ENCODE peak calls at places on chromosomes 16 and 17, in seven cellular contexts. L is HCT116, G is neural progenitor cell, M is K562, P is keratinocyte, N is GM23248, H is MM.1S. A is an unnamed sample.

GRCh38 chr16:2915196-2915929 is 3.6 kb downstream of the FLYWCH1 start:
- DNase-seq in P (no peak), G (no peak), M (peak), H (peak), N (peak), L (no peak), A (no peak)

GRCh38 chr17:18772471-18772870 is 8.5 kb upstream of the TVP23B start:
- DNase-seq in G (no peak), M (no peak), P (no peak), N (no peak), L (no peak), H (no peak), A (no peak)

GRCh38 chr16:70590722-70591438 is 55.5 kb upstream of the IL34 start:
- DNase-seq in N (no peak), H (no peak), P (no peak), L (no peak), M (no peak), G (no peak), A (no peak)

GRCh38 chr17:71202449-71202848 is 918.4 kb upstream of the SOX9 start:
- DNase-seq in M (no peak), L (no peak), N (peak), H (no peak), G (no peak), P (no peak), A (no peak)

GRCh38 chr16:12188674-12189249 is 212.2 kb downstream of the SNX29 start:
- DNase-seq in M (no peak), N (peak), H (no peak), P (no peak), G (no peak), L (no peak), A (peak)

GRCh38 chr17:1197781-1198490 is 18.2 kb upstream of the ABR start:
- DNase-seq in M (no peak), L (no peak), G (no peak), H (no peak), N (peak), P (no peak), A (peak)

GRCh38 chr16:82585675-82586074 is 41.1 kb upstream of the CDH13 start:
- DNase-seq in L (no peak), P (no peak), G (no peak), N (peak), H (no peak), M (no peak), A (peak)

GRCh38 chr17:78806451-78806850 is 24.4 kb upstream of the CYTH1 start:
- DNase-seq in M (no peak), P (no peak), H (no peak), L (no peak), G (no peak), N (no peak), A (no peak)

GRCh38 chr16:22139008-22139407 is 23.3 kb upstream of the SDR42E2 start:
- DNase-seq in L (no peak), H (no peak), G (no peak), P (no peak), N (no peak), M (no peak), A (no peak)

GRCh38 chr16:28572659-28573510 is 19.2 kb downstream of the SGF29 start:
- DNase-seq in P (no peak), G (peak), N (peak), L (no peak), M (no peak), H (no peak), A (no peak)

GRCh38 chr17:33021731-33022408 is 30.2 kb downstream of the SPACA3 start:
- DNase-seq in N (no peak), P (no peak), G (peak), H (no peak), L (no peak), M (no peak), A (no peak)

GRCh38 chr16:66899310-66899944 is 19.1 kb downstream of the PDP2 start:
- DNase-seq in H (no peak), N (peak), G (no peak), P (no peak), M (peak), L (no peak), A (peak)

GRCh38 chr16:17343028-17343427 is 127.7 kb downstream of the XYLT1 start:
- DNase-seq in P (no peak), L (no peak), H (peak), G (no peak), N (no peak), M (no peak), A (no peak)

GRCh38 chr17:72358465-72358864 is 237.6 kb downstream of the SOX9 start:
- DNase-seq in G (no peak), L (no peak), P (no peak), H (no peak), N (peak), M (no peak), A (no peak)

GRCh38 chr17:14950216-14950615 is 314.9 kb downstream of the PMP22 start:
- DNase-seq in P (no peak), H (no peak), L (no peak), M (no peak), G (no peak), N (peak), A (no peak)

GRCh38 chr16:24683250-24683649 is 46.2 kb upstream of the TNRC6A start:
- DNase-seq in G (no peak), P (no peak), N (no peak), H (no peak), M (no peak), L (no peak), A (no peak)

GRCh38 chr16:11627822-11628457 is 40.3 kb upstream of the SNN start:
- DNase-seq in M (peak), H (no peak), L (peak), G (no peak), P (peak), N (peak), A (peak)

GRCh38 chr17:45168991-45169752 is 7.5 kb downstream of the HEXIM2 start:
- DNase-seq in L (no peak), G (no peak), M (no peak), P (no peak), H (no peak), N (no peak), A (no peak)

GRCh38 chr16:23976091-23977001 is 140.6 kb downstream of the PRKCB start:
- DNase-seq in L (no peak), H (no peak), G (no peak), P (no peak), M (no peak), N (no peak), A (no peak)

GRCh38 chr16:47262938-47263337 is 119.2 kb upstream of the NETO2 start:
- DNase-seq in M (no peak), P (no peak), N (no peak), G (no peak), L (no peak), H (no peak), A (no peak)

GRCh38 chr16:3094289-3095027 is 4.6 kb downstream of the ZSCAN10 start:
- DNase-seq in G (peak), N (peak), P (no peak), H (peak), M (peak), L (peak), A (peak)

GRCh38 chr16:17318200-17318599 is 152.6 kb downstream of the XYLT1 start:
- DNase-seq in G (no peak), N (peak), P (no peak), H (no peak), M (no peak), L (no peak), A (peak)

GRCh38 chr16:60142991-60143705 is 1409.0 kb upstream of the GOT2 start:
- DNase-seq in H (no peak), P (no peak), G (no peak), N (no peak), M (no peak), L (no peak), A (no peak)

GRCh38 chr17:20961551-20961950 is 81.3 kb downstream of the USP22 start:
- DNase-seq in M (no peak), P (peak), H (no peak), N (no peak), G (no peak), L (no peak), A (no peak)

GRCh38 chr17:52106638-52107261 is 51.8 kb downstream of the CA10 start:
- DNase-seq in P (no peak), H (peak), N (peak), M (peak), L (peak), G (peak), A (peak)

GRCh38 chr16:81875461-81875860 is 96.4 kb downstream of the PLCG2 start:
- DNase-seq in P (no peak), G (no peak), L (no peak), M (no peak), N (no peak), H (no peak), A (no peak)

GRCh38 chr17:76048025-76048605 is 21.0 kb upstream of the EVPL start:
- DNase-seq in M (no peak), G (no peak), L (no peak), N (no peak), H (peak), P (no peak), A (no peak)

GRCh38 chr17:61454095-61454931 is 2.1 kb downstream of the TBX4 start:
- DNase-seq in H (no peak), P (no peak), G (peak), N (peak), L (no peak), M (no peak), A (peak)

GRCh38 chr17:77647531-77647930 is 311.0 kb upstream of the TNRC6C start:
- DNase-seq in G (no peak), L (no peak), N (no peak), P (no peak), H (no peak), M (no peak), A (no peak)

GRCh38 chr17:77654296-77654695 is 304.2 kb upstream of the TNRC6C start:
- DNase-seq in N (no peak), H (no peak), G (no peak), L (no peak), M (no peak), P (no peak), A (peak)

GRCh38 chr17:77645441-77646430 is 312.8 kb upstream of the TNRC6C start:
- DNase-seq in G (peak), P (no peak), L (no peak), H (no peak), N (no peak), M (no peak), A (peak)

GRCh38 chr17:77651983-77652382 is 306.5 kb upstream of the TNRC6C start:
- DNase-seq in M (no peak), G (no peak), L (no peak), H (no peak), N (no peak), P (no peak), A (no peak)

DNA sequence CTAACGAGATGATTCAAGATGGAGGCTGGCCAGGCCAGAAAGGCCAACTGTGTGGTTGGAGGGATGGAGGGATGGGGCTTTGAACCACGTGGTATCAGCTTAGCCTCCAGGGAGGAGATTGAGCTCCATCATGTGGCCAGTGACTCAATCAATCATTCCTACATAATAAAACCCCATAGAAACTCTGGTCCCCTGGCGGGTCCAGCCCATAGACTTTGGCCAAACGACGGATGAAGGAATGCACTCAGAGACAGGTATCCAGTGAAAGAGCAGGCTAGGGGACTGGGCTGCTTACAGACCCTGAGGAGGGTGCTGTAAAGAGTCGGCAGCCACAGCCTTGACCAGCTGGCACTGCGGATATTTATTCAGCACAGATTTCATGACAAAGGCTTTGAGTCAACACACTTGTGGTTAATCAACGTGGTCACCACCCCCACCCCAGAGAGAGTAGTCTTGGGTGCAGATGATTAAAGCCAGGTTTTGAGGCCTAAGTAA is 308.7 kb upstream of the TNRC6C start:
- DNase-seq in G (no peak), L (peak), P (no peak), M (peak), N (peak), H (no peak), A (peak)
- H2AFZ ChIP-seq in G (no peak), L (no peak), P (no peak), M (no peak), N (no peak), H (no peak), A (peak)

GRCh38 chr16:50697421-50697715 is 4.0 kb downstream of the NOD2 start:
- DNase-seq in N (no peak), M (no peak), G (no peak), P (no peak), H (no peak), L (no peak), A (no peak)
- H2AFZ ChIP-seq in N (no peak), M (peak), G (no peak), P (no peak), H (peak), L (no peak), A (peak)

DNA sequence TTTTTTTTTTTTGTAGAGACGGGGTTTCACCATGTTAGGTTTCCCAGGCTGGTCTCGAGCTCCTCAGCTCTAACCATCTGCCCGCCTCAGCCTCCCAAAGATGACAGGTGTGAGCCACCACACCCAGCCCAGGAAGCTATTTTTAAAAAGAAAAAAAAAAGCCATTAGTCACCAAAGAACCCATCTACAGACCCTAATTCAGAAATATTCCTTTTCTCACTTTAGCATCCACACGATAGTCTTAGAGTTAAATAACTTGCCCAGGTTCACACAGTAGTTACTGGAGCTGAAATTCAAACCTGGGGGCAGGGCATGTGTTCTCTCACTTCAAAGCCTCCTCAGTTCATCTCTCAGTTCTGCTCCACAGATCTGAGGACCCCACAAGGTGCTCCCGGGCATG is 70.3 kb upstream of the NOL11 start:
- DNase-seq in H (peak), L (no peak), P (no peak), G (no peak), M (no peak), N (no peak), A (no peak)
- H2AFZ ChIP-seq in H (peak), L (no peak), P (no peak), G (no peak), M (no peak), N (no peak), A (no peak)

GRCh38 chr17:63279498-63280230 is 166.4 kb downstream of the CYB561 start:
- DNase-seq in G (no peak), M (no peak), H (no peak), L (no peak), P (no peak), N (peak), A (no peak)
- H2AFZ ChIP-seq in G (no peak), M (no peak), H (no peak), L (no peak), P (no peak), N (no peak), A (no peak)

DNA sequence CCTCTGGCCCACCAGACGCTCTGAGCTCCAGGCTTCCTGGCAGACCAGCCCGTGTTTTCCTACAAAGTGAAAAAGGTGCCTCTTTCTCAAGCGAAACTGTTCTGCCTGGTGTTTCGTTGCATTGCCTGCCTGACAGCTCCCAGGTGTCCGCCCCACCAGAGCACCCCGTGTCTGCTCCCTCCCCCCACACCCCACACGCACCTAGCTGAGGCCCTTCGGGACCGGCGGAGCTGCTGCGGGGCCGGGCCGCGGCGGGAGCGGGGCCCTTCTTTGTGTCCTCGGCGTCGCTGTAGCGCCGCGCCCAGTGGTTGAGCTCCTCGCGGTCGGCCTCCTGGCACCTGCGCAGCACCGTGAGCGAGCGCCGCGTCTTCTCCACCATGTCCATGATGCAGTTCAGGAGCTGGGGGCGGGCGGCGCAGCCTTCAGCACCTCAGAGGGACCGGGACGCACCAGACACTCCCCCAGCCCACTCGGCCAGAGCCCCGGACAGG is 14.7 kb upstream of the PABPN1L start:
- DNase-seq in N (no peak), P (no peak), H (no peak), G (no peak), M (no peak), L (no peak), A (no peak)
- H2AFZ ChIP-seq in N (no peak), P (peak), H (no peak), G (no peak), M (no peak), L (no peak), A (no peak)

DNA sequence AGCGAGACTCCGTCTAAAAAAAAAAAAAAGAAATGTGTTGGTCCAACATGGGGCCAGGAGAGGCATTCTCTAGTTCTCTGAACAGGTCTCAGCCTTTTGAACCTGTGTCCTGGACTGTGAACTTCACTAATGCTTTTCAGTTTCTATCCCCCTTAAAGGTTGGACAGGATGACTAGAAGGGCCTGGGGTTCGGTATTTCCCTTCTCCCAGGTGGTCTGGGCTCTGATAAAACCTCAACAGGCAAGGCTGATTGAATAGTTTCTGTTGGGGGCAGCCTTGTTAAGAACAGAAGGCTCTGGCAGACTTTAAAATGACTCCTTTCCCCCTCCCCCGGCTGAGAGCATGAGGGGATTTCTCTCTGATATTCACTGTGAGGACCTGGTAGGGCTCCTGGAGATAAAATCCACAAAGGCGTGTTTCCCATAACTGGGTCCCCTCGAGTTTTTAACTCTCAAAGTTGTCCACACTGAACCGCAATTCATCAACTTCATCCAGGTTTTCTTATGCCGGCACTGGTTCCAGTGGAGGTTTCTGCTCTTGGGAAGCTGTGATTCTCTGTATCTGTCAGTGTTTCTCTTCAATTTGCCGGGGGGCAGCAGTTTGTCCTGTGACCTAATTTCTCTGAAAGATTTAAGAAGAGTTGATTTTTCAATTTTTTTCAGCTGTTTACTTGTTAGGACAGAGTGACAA is 91.3 kb downstream of the METRNL start:
- DNase-seq in L (no peak), N (no peak), H (no peak), M (no peak), P (no peak), G (no peak), A (no peak)
- H2AFZ ChIP-seq in L (peak), N (peak), H (no peak), M (no peak), P (no peak), G (peak), A (no peak)

GRCh38 chr17:81170727-81171494 is 4.9 kb upstream of the AATK start:
- DNase-seq in M (no peak), L (no peak), P (no peak), N (no peak), H (no peak), G (no peak), A (no peak)
- H2AFZ ChIP-seq in M (no peak), L (no peak), P (no peak), N (no peak), H (no peak), G (no peak), A (no peak)

GRCh38 chr17:7380321-7380720 is 568 bp upstream of the TNK1 start:
- DNase-seq in L (no peak), M (no peak), G (no peak), H (no peak), N (peak), P (no peak), A (peak)
- H2AFZ ChIP-seq in L (peak), M (peak), G (peak), H (no peak), N (peak), P (peak), A (no peak)

A was measured in osteoblast.